ENCODE peak calls at places on chromosome X, in nine cellular contexts. U is tibial nerve, M is esophagus squamous epithelium, E is testis, F is A549, G is stomach, X is Peyer's patch, S is IMR-90, C is right lobe of liver. L is an unnamed sample.

GRCh38 chrX:38652934-38653442 is 91.6 kb downstream of the TSPAN7 start:
- DNase-seq in U (no peak), M (no peak), E (no peak), F (no peak), G (no peak), X (no peak), S (no peak), C (no peak), L (no peak)

GRCh38 chrX:66728818-66729271 is 90.0 kb upstream of the EDA2R start:
- DNase-seq in U (peak; percentile 25), M (no peak), E (peak; percentile 59), F (peak; percentile 74), G (peak; percentile 32), X (peak; percentile 61), S (peak; percentile 59), C (peak; percentile 36), L (peak; percentile 49)

GRCh38 chrX:96563663-96564062 is 121.0 kb upstream of the DIAPH2 start:
- DNase-seq in U (peak; percentile 6), M (no peak), E (no peak), F (peak; percentile 52), G (no peak), X (no peak), S (peak; percentile 64), C (no peak), L (peak; percentile 4)

GRCh38 chrX:43969504-43970501 is 3.4 kb downstream of the NDP start:
- DNase-seq in U (no peak), M (no peak), E (peak; percentile 14), F (peak; percentile 2), G (no peak), X (no peak), S (peak; percentile 56), C (no peak), L (no peak)

GRCh38 chrX:65723706-65724105 is 56.3 kb downstream of the MSN start:
- DNase-seq in U (no peak), M (no peak), E (no peak), F (no peak), G (no peak), X (no peak), S (peak; percentile 40), C (no peak), L (no peak)

GRCh38 chrX:153609917-153610833 is 11.2 kb upstream of the CCNQ start:
- DNase-seq in U (peak; percentile 57), M (no peak), E (peak; percentile 81), F (peak; percentile 74), G (peak; percentile 69), X (peak; percentile 75), S (peak; percentile 65), C (peak; percentile 71), L (peak; percentile 58)

GRCh38 chrX:7925867-7926472 is 1.2 kb downstream of the PNPLA4 start:
- DNase-seq in U (peak; percentile 25), M (no peak), E (peak; percentile 62), F (peak; percentile 69), G (peak; percentile 63), X (peak; percentile 51), S (peak; percentile 63), C (peak; percentile 56), L (peak; percentile 42)

GRCh38 chrX:40149286-40150175 is 51.8 kb upstream of the BCOR start:
- DNase-seq in U (no peak), M (no peak), E (no peak), F (no peak), G (no peak), X (no peak), S (no peak), C (no peak), L (no peak)

GRCh38 chrX:152819732-152820131 is 10.8 kb downstream of the CETN2 start:
- DNase-seq in U (no peak), M (no peak), E (no peak), F (no peak), G (no peak), X (no peak), S (peak; percentile 79), C (no peak), L (no peak)

GRCh38 chrX:8027876-8028275 is 100.7 kb upstream of the PNPLA4 start:
- DNase-seq in U (no peak), M (no peak), E (no peak), F (no peak), G (no peak), X (no peak), S (no peak), C (no peak), L (no peak)

GRCh38 chrX:69104756-69105434 is 60.4 kb downstream of the PJA1 start:
- DNase-seq in U (no peak), M (no peak), E (no peak), F (no peak), G (no peak), X (no peak), S (no peak), C (no peak), L (no peak)

GRCh38 chrX:150355898-150356297 is 7.2 kb upstream of the MAMLD1 start:
- DNase-seq in U (no peak), M (no peak), E (no peak), F (no peak), G (no peak), X (no peak), S (no peak), C (no peak), L (no peak)

GRCh38 chrX:27918799-27919198 is 62.5 kb downstream of the DCAF8L1 start:
- DNase-seq in U (no peak), M (no peak), E (no peak), F (peak; percentile 10), G (no peak), X (peak; percentile 15), S (peak; percentile 4), C (no peak), L (peak; percentile 16)

GRCh38 chrX:33784548-33784947 is 347.6 kb downstream of the FAM47A start:
- DNase-seq in U (no peak), M (no peak), E (no peak), F (no peak), G (no peak), X (no peak), S (no peak), C (no peak), L (no peak)

GRCh38 chrX:106484233-106484632 is 127.5 kb upstream of the RADX start:
- DNase-seq in U (no peak), M (no peak), E (no peak), F (no peak), G (no peak), X (no peak), S (no peak), C (no peak), L (no peak)

GRCh38 chrX:134524181-134524580 is 64.2 kb downstream of the HPRT1 start:
- DNase-seq in U (no peak), M (no peak), E (no peak), F (no peak), G (no peak), X (no peak), S (no peak), C (no peak), L (no peak)
- H3K4me1 ChIP-seq in U (no peaks in the 10 kb centered on the region), M (no peaks in the 10 kb centered on the region), E (no peaks in the 10 kb centered on the region), F (peaks cover 24% of the 10 kb centered on the region), G (no peaks in the 10 kb centered on the region), X (no peaks in the 10 kb centered on the region), S (peaks cover 4% of the 10 kb centered on the region), C (no peaks in the 10 kb centered on the region), L (no peaks in the 10 kb centered on the region)

GRCh38 chrX:506341-506740 is 119.6 kb upstream of the PPP2R3B start:
- DNase-seq in U (no peak), M (no peak), E (no peak), F (no peak), G (no peak), X (no peak), S (no peak), C (no peak), L (no peak)
- TF ChIP-seq POLR2A in U (no peak), M (no peak), E (no peak), F (no peak), G (no peak), X (no peak), S (no peak), C (no peak), L (no peak)

GRCh38 chrX:118499295-118499694 is 3.7 kb downstream of the DOCK11 start:
- DNase-seq in U (no peak), M (no peak), E (no peak), F (no peak), G (no peak), X (no peak), S (no peak), C (no peak), L (no peak)
- H3K4me1 ChIP-seq in U (peaks cover 9% of the 10 kb centered on the region), M (no peaks in the 10 kb centered on the region), E (no peaks in the 10 kb centered on the region), F (peaks cover 10% of the 10 kb centered on the region), G (no peaks in the 10 kb centered on the region), X (no peaks in the 10 kb centered on the region), S (peaks cover 2% of the 10 kb centered on the region), C (no peaks in the 10 kb centered on the region), L (peaks cover 8% of the 10 kb centered on the region)

DNA sequence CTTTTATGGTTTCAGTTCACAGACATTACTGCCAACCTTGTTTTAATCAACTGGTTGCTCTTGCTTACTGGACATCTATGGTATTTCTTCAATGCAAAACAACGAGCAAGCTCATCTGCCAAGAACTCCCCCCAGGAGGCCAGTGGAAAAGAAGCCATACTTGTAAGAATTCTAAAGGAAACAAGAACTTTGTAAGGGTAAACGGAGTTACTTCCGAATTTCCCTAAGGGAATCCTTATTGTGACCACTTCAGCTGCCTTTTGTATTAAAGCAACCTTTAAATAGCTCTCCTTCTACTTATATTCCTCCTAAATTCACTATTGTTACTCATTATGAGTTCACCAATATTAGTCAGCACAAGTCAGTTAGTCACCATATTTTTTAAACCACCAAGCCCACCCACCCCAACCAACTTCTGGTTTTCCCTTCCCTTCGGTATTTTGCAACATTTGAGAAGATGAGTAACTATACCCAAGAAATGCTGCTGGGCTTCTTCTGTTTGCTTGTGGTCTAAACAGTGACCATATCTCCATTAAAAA is 602.8 kb upstream of the DIPK2B start:
- DNase-seq in U (no peak), M (no peak), E (no peak), F (peak; percentile 60), G (no peak), X (no peak), S (peak; percentile 94), C (no peak), L (no peak)
- TF ChIP-seq POLR2A in U (no peak), M (no peak), E (no peak), F (no peak), G (no peak), X (no peak), S (peak; percentile 88), C (no peak), L (no peak)

L was measured in body of pancreas.